ENCODE peak calls at places on chromosomes 5 and 9, in eight cellular contexts. N, V, I, G, J, C, Q and X are unnamed samples.

GRCh38 chr5:154901276-154901675 is 36.7 kb downstream of the GEMIN5 start:
- DNase-seq in C (no peak), Q (no peak), N (no peak), J (no peak), G (no peak), I (no peak), V (no peak), X (no peak)

GRCh38 chr9:99870126-99870525 is 36.3 kb upstream of the STX17 start:
- DNase-seq in J (no peak), V (no peak), G (peak), Q (no peak), C (no peak), N (no peak), I (no peak), X (no peak)

GRCh38 chr5:169416583-169417196 is 115.8 kb upstream of the SLIT3 start:
- DNase-seq in Q (no peak), J (no peak), N (peak), G (peak), I (peak), V (no peak), C (no peak), X (no peak)

GRCh38 chr9:91423785-91424402 is at the start of gene NFIL3:
- DNase-seq in G (peak), N (peak), J (peak), V (peak), I (peak), C (peak), Q (peak), X (peak)

GRCh38 chr9:111759762-111760639 is 34.7 kb downstream of the SHOC1 start:
- DNase-seq in Q (peak), J (peak), I (peak), V (peak), N (no peak), C (peak), G (peak), X (peak)

GRCh38 chr5:180555168-180555921 is 36.0 kb downstream of the SCGB3A1 start:
- DNase-seq in V (no peak), N (no peak), Q (no peak), J (no peak), C (no peak), G (no peak), I (no peak), X (no peak)

GRCh38 chr5:160844177-160844576 is 7.8 kb downstream of the ATP10B start:
- DNase-seq in V (no peak), C (no peak), N (no peak), J (no peak), Q (no peak), I (no peak), G (no peak), X (no peak)

GRCh38 chr5:39022151-39022550 is 52.0 kb downstream of the RICTOR start:
- DNase-seq in G (no peak), I (no peak), J (no peak), Q (no peak), C (no peak), V (no peak), N (no peak), X (no peak)

GRCh38 chr5:91301459-91301858 is 81.7 kb downstream of the ARRDC3 start:
- DNase-seq in C (no peak), J (no peak), Q (no peak), N (no peak), G (no peak), V (no peak), I (peak), X (no peak)

GRCh38 chr9:110668528-110669167 is at the start of gene MUSK:
- DNase-seq in J (no peak), Q (no peak), V (no peak), G (no peak), I (no peak), C (no peak), N (no peak), X (no peak)

GRCh38 chr9:130433168-130433946 is 11.4 kb upstream of the ASS1 start:
- DNase-seq in N (no peak), G (peak), Q (no peak), C (no peak), I (peak), V (peak), J (no peak), X (peak)

GRCh38 chr9:137816531-137817235 is 60.9 kb upstream of the CACNA1B start:
- DNase-seq in I (no peak), Q (no peak), N (peak), J (no peak), C (no peak), V (no peak), G (no peak), X (peak)

GRCh38 chr5:37034955-37035354 is 158.4 kb downstream of the NIPBL start:
- DNase-seq in G (no peak), N (no peak), C (peak), I (no peak), V (no peak), Q (no peak), J (no peak), X (no peak)